ENCODE peak calls at places on chromosomes 11 and 22, in four cellular contexts. C is GM12878, A is HepG2, P is K562. R is an unnamed sample.

GRCh38 chr11:4167758-4168157 is 73.2 kb downstream of the RRM1 start:
- DNase-seq in C (no peak), A (no peak), P (no peak), R (no peak)

GRCh38 chr11:101945418-101945817 is 29.1 kb upstream of the ANGPTL5 start:
- DNase-seq in C (no peak), A (no peak), P (no peak), R (no peak)

GRCh38 chr11:70481625-70482528 is 83.5 kb downstream of the CTTN start:
- DNase-seq in A (no peak), C (no peak), P (no peak), R (no peak)

GRCh38 chr11:7252683-7253213 is 1.0 kb downstream of the SYT9 start:
- DNase-seq in P (no peak), C (no peak), A (no peak), R (peak)

GRCh38 chr11:68412593-68413475 is 47.7 kb upstream of the PPP6R3 start:
- DNase-seq in P (no peak), A (no peak), C (peak), R (no peak)

GRCh38 chr11:57781529-57781943 is 19.9 kb downstream of the CTNND1 start:
- DNase-seq in P (no peak), C (no peak), A (no peak), R (peak)

GRCh38 chr22:46043816-46044717 is 67.1 kb upstream of the WNT7B start:
- DNase-seq in C (no peak), P (no peak), A (no peak), R (peak)

GRCh38 chr11:115527534-115528125 is 23.4 kb upstream of the CADM1 start:
- DNase-seq in A (no peak), P (no peak), C (no peak), R (no peak)

GRCh38 chr22:50086526-50086925 is 1.3 kb upstream of the MLC1 start:
- DNase-seq in P (no peak), A (no peak), C (no peak), R (no peak)

GRCh38 chr22:37260939-37261338 is 16.9 kb upstream of the RAC2 start:
- DNase-seq in A (peak), C (no peak), P (peak), R (peak)

GRCh38 chr11:78465169-78465942 is 47.7 kb upstream of the GAB2 start:
- DNase-seq in C (peak), P (no peak), A (no peak), R (no peak)

GRCh38 chr11:133841279-133842043 is 3.9 kb downstream of the SPATA19 start:
- DNase-seq in C (no peak), A (no peak), P (no peak), R (no peak)

GRCh38 chr11:69230856-69231425 is 63.0 kb upstream of the MYEOV start:
- DNase-seq in A (no peak), C (no peak), P (no peak), R (no peak)

GRCh38 chr11:69351460-69351859 is 57.5 kb downstream of the MYEOV start:
- DNase-seq in A (no peak), C (no peak), P (no peak), R (no peak)

GRCh38 chr11:65498042-65498726 is 661 bp upstream of the MALAT1 start:
- DNase-seq in P (no peak), C (peak), A (no peak), R (no peak)

GRCh38 chr11:35335226-35335625 is 84.1 kb downstream of the SLC1A2 start:
- DNase-seq in P (no peak), A (no peak), C (no peak), R (no peak)

GRCh38 chr11:35337919-35338316 is 81.4 kb downstream of the SLC1A2 start:
- DNase-seq in C (no peak), P (no peak), A (no peak), R (no peak)

GRCh38 chr11:35340101-35340500 is 79.3 kb downstream of the SLC1A2 start:
- DNase-seq in A (no peak), P (no peak), C (no peak), R (no peak)

GRCh38 chr11:35338928-35339327 is 80.4 kb downstream of the SLC1A2 start:
- DNase-seq in P (no peak), A (no peak), C (no peak), R (no peak)

GRCh38 chr11:35337136-35337918 is 82.0 kb downstream of the SLC1A2 start:
- DNase-seq in P (peak), A (peak), C (no peak), R (no peak)
- TF ChIP-seq CBFB in P (no peak), A (no peak), C (no peak), R (no peak)

GRCh38 chr11:127133061-127133460 is 132.5 kb upstream of the KIRREL3 start:
- DNase-seq in P (no peak), C (no peak), A (no peak), R (no peak)

GRCh38 chr11:127126956-127127355 is 126.4 kb upstream of the KIRREL3 start:
- DNase-seq in P (no peak), C (no peak), A (no peak), R (no peak)

DNA sequence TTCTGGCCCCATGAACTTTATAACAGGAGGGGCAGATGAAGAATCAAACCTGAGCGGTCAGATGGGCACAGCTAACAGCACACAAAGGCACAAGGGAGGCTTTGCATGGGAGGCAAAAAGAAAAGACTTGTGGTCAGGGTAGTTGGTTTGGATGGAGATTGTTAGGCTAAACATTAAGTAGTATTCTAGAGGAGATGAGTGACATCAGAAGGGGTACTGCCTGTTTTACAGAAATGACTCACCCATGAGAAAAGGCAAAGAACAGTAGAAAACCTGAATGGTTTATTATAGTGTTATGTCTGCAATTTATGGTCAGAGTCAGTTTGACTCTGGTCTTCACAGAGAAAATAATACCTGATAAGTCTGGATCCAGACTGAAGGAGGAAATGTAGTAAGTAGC is 129.8 kb upstream of the KIRREL3 start:
- DNase-seq in C (no peak), P (no peak), A (no peak), R (no peak)
- TF ChIP-seq CBFB in C (no peak), P (no peak), A (no peak), R (no peak)

GRCh38 chr11:44572431-44572830 is 7.0 kb downstream of the CD82 start:
- DNase-seq in P (no peak), C (no peak), A (no peak), R (no peak)

GRCh38 chr11:44570411-44571155 is 5.1 kb downstream of the CD82 start:
- DNase-seq in A (no peak), P (no peak), C (no peak), R (no peak)

GRCh38 chr11:44573333-44573732 is 7.9 kb downstream of the CD82 start:
- DNase-seq in C (no peak), A (no peak), P (no peak), R (no peak)

GRCh38 chr11:44574620-44575287 is 9.3 kb downstream of the CD82 start:
- DNase-seq in C (peak), P (no peak), A (no peak), R (no peak)

DNA sequence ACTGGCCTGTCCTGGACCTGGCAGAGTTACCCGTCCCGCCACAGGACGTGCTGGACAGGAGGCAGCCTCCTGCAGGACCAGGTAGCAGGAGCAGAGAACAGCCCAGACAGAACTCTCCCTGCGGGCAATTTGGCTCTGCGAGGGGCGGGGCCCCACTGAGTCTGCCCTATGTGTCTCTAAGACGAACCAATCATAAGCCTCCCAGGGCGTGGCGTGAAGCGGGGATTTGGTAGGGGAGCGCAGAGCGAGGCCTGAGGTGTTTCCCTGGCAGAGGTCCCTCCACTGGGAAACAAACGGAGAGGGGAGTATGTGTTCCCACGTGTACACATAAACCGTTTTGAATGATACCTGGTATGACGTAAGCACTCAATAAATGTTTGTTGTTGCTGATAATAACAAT is 7.4 kb downstream of the CD82 start:
- DNase-seq in P (no peak), C (no peak), A (no peak), R (peak)
- TF ChIP-seq CBFB in P (no peak), C (no peak), A (no peak), R (no peak)

GRCh38 chr22:47149976-47150375 is 387.5 kb downstream of the TBC1D22A start:
- DNase-seq in C (no peak), A (no peak), P (no peak), R (no peak)

GRCh38 chr22:47150426-47150825 is 388.0 kb downstream of the TBC1D22A start:
- DNase-seq in P (no peak), C (no peak), A (no peak), R (no peak)

GRCh38 chr22:47147572-47147971 is 385.1 kb downstream of the TBC1D22A start:
- DNase-seq in A (no peak), C (no peak), P (no peak), R (no peak)

GRCh38 chr22:47148510-47148909 is 386.1 kb downstream of the TBC1D22A start:
- DNase-seq in A (no peak), P (no peak), C (no peak), R (no peak)

GRCh38 chr22:47148956-47149748 is 386.7 kb downstream of the TBC1D22A start:
- DNase-seq in P (no peak), C (no peak), A (no peak), R (no peak)
- TF ChIP-seq CBFB in P (no peak), C (no peak), A (no peak), R (no peak)

GRCh38 chr11:82906931-82907330 is 5.4 kb downstream of the DDIAS start:
- DNase-seq in A (no peak), C (no peak), P (no peak), R (no peak)
- TF ChIP-seq CBFB in A (no peak), C (no peak), P (no peak), R (no peak)

DNA sequence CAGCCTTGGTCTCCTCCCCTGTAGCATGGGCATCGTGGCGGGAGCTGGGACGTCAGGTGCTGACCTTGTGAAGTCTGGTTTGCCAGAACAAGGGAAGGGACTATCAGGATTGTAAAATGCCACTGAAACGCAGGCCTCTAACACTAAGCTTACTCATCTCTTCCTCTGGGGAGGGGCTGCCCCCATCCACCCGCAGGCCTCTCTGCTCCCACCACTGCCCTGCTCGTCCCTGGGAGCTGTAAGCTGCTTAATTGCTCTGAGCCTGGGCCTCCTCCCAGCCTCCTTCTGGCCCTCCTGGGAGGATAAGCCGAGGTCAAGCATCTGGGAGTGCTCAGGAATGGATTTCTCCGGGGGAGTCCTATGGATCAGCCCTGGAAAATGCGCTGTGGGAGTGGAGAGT is 8.4 kb downstream of the SHISAL1 start:
- DNase-seq in P (no peak), C (no peak), A (no peak), R (no peak)
- TF ChIP-seq CBFB in P (no peak), C (no peak), A (no peak), R (no peak)